ENCODE peak calls at places on chromosomes 5 and 9, in nine cellular contexts. B is SW 1271; K is SK-MEL-5; P is aorta; W is transverse colon; J is kidney epithelial cell; G is NCI-H345; A is GM06990; Q is stimulated activated CD4-positive, alpha-beta T cell treated with anti-CD3 and anti-CD28 coated beads, Interleukin-4, amount 100 ng/mL, for 1 hour. O is an unnamed sample.
A peak's percentile ranks its signal among the peaks of the same experiment; 100 is the strongest.

GRCh38 chr9:69044226-69045219 is 9.0 kb downstream of the FXN start:
- DNase-seq in G (no peak), Q (no peak), B (no peak), W (no peak), K (no peak), P (no peak), J (no peak), A (no peak), O (peak; percentile 33)

GRCh38 chr9:36825179-36825578 is 208.9 kb downstream of the PAX5 start:
- DNase-seq in K (no peak), B (no peak), A (no peak), G (no peak), W (no peak), J (no peak), Q (no peak), P (no peak), O (no peak)

GRCh38 chr5:400282-401215 is 42.4 kb upstream of the EXOC3 start:
- DNase-seq in J (no peak), W (no peak), B (no peak), A (no peak), K (no peak), Q (no peak), G (no peak), P (peak; percentile 40), O (no peak)

GRCh38 chr9:31597977-31598376 is 786.5 kb upstream of the ACO1 start:
- DNase-seq in B (no peak), J (peak; percentile 93), Q (no peak), P (no peak), A (no peak), K (no peak), G (no peak), W (no peak), O (peak; percentile 87)

GRCh38 chr5:150639751-150640150 is 709 bp upstream of the SYNPO start:
- DNase-seq in J (no peak), A (no peak), K (no peak), W (no peak), P (no peak), B (no peak), G (no peak), Q (no peak), O (peak; percentile 27)

GRCh38 chr5:9430306-9430705 is 115.6 kb downstream of the SEMA5A start:
- DNase-seq in Q (no peak), K (no peak), P (no peak), G (no peak), B (no peak), J (no peak), W (no peak), A (no peak), O (no peak)

GRCh38 chr5:35852084-35852734 is 4.5 kb upstream of the IL7R start:
- DNase-seq in K (peak; percentile 51), W (no peak), B (no peak), P (no peak), G (no peak), J (no peak), Q (peak; percentile 28), A (peak; percentile 46), O (peak; percentile 45)

GRCh38 chr5:4011943-4012342 is 416.3 kb downstream of the IRX1 start:
- DNase-seq in B (no peak), W (no peak), A (no peak), K (no peak), G (no peak), P (no peak), J (no peak), Q (no peak), O (no peak)

GRCh38 chr9:125902865-125903512 is 155.8 kb downstream of the PBX3 start:
- DNase-seq in Q (no peak), B (no peak), J (no peak), W (no peak), P (no peak), K (no peak), G (no peak), A (no peak), O (no peak)

GRCh38 chr9:126548312-126548711 is 65.4 kb upstream of the LMX1B start:
- DNase-seq in G (no peak), W (no peak), B (no peak), A (no peak), P (no peak), K (no peak), J (no peak), Q (no peak), O (no peak)

GRCh38 chr5:138503487-138504270 is 38.4 kb downstream of the EGR1 start:
- DNase-seq in Q (no peak), P (no peak), B (peak; percentile 34), A (no peak), J (no peak), G (peak; percentile 62), W (peak; percentile 19), K (peak; percentile 74), O (peak; percentile 43)

GRCh38 chr5:34411470-34412346 is 244.4 kb upstream of the RAI14 start:
- DNase-seq in B (no peak), W (no peak), Q (no peak), G (peak; percentile 46), K (no peak), P (no peak), A (no peak), J (no peak), O (no peak)

GRCh38 chr5:172435362-172436077 is 18.8 kb downstream of the SH3PXD2B start:
- DNase-seq in K (no peak), J (no peak), A (no peak), P (no peak), Q (no peak), B (no peak), W (no peak), G (no peak), O (no peak)

GRCh38 chr5:60789541-60789940 is 54.5 kb downstream of the ELOVL7 start:
- DNase-seq in K (no peak), B (no peak), G (no peak), Q (no peak), W (no peak), A (no peak), P (no peak), J (no peak), O (no peak)

GRCh38 chr5:31537856-31538255 is 5.8 kb downstream of the C5orf22 start:
- DNase-seq in W (no peak), P (no peak), Q (no peak), A (no peak), B (no peak), K (peak; percentile 97), J (no peak), G (no peak), O (no peak)

GRCh38 chr9:35579130-35579529 is 25.9 kb upstream of the TESK1 start:
- DNase-seq in A (peak; percentile 49), B (no peak), G (no peak), Q (no peak), P (no peak), K (no peak), W (no peak), J (no peak), O (peak; percentile 31)

GRCh38 chr5:157977957-157978505 is 119.1 kb upstream of the CLINT1 start:
- DNase-seq in J (no peak), P (no peak), W (no peak), K (peak; percentile 58), A (no peak), G (no peak), B (no peak), Q (no peak), O (no peak)

GRCh38 chr9:81250041-81250440 is 439.3 kb downstream of the TLE1 start:
- DNase-seq in B (no peak), W (no peak), G (no peak), P (no peak), J (no peak), A (no peak), Q (no peak), K (no peak), O (no peak)

GRCh38 chr5:96896806-96897205 is 20.5 kb downstream of the ERAP2 start:
- DNase-seq in K (no peak), A (peak; percentile 34), Q (peak; percentile 39), G (no peak), B (no peak), W (peak; percentile 15), J (no peak), P (peak; percentile 56), O (no peak)

GRCh38 chr5:150658699-150659265 is 2.3 kb upstream of the MYOZ3 start:
- DNase-seq in G (no peak), K (no peak), B (no peak), P (peak; percentile 32), Q (no peak), J (no peak), A (no peak), W (no peak), O (no peak)

GRCh38 chr9:27765931-27766835 is 192.9 kb upstream of the C9orf72 start:
- DNase-seq in P (no peak), G (no peak), A (no peak), J (no peak), K (no peak), Q (no peak), W (no peak), B (no peak), O (no peak)

GRCh38 chr5:159040181-159040580 is 59.5 kb downstream of the EBF1 start:
- DNase-seq in P (no peak), G (no peak), W (no peak), J (no peak), A (no peak), Q (no peak), K (no peak), B (no peak), O (no peak)

GRCh38 chr9:122140368-122141193 is 19.0 kb downstream of the NDUFA8 start:
- DNase-seq in P (no peak), J (no peak), A (no peak), K (no peak), Q (no peak), W (no peak), B (no peak), G (no peak), O (no peak)